ENCODE peak calls at places on chromosome 13, in six cellular contexts. K is K562, Q is A549, D is endothelial cell of umbilical vein, O is GM12878, L is HepG2. M is an unnamed sample.

GRCh38 chr13:73870970-73871935 is 263.0 kb downstream of the KLF12 start:
- DNase-seq in K (no peak), Q (no peak), D (peak), O (no peak), L (no peak), M (peak)

GRCh38 chr13:39159393-39159792 is 121.1 kb downstream of the NHLRC3 start:
- DNase-seq in K (no peak), Q (no peak), D (peak), O (no peak), L (no peak), M (no peak)

GRCh38 chr13:43397110-43397509 is 373.7 kb downstream of the DNAJC15 start:
- DNase-seq in K (no peak), Q (no peak), D (no peak), O (no peak), L (no peak), M (no peak)

GRCh38 chr13:31225180-31225579 is 25.4 kb downstream of the B3GLCT start:
- DNase-seq in K (no peak), Q (no peak), D (no peak), O (no peak), L (no peak), M (no peak)

GRCh38 chr13:30376426-30377311 is 45.6 kb upstream of the UBE2L5 start:
- DNase-seq in K (no peak), Q (no peak), D (no peak), O (peak), L (no peak), M (peak)

GRCh38 chr13:91166714-91167511 is 180.6 kb upstream of the MIR17HG start:
- DNase-seq in K (no peak), Q (no peak), D (no peak), O (no peak), L (no peak), M (no peak)

GRCh38 chr13:28650284-28650683 is 8.6 kb upstream of the POMP start:
- DNase-seq in K (no peak), Q (no peak), D (no peak), O (no peak), L (no peak), M (no peak)

GRCh38 chr13:52882803-52883202 is 34.4 kb upstream of the PCDH8 start:
- DNase-seq in K (no peak), Q (no peak), D (no peak), O (no peak), L (no peak), M (no peak)

GRCh38 chr13:50069255-50069654 is 54.0 kb downstream of the KCNRG start:
- DNase-seq in K (no peak), Q (no peak), D (no peak), O (no peak), L (no peak), M (no peak)

GRCh38 chr13:100409132-100409531 is 179.5 kb downstream of the GGACT start:
- DNase-seq in K (no peak), Q (peak), D (no peak), O (no peak), L (no peak), M (no peak)

GRCh38 chr13:49597043-49597669 is 11.8 kb upstream of the RCBTB1 start:
- DNase-seq in K (no peak), Q (no peak), D (no peak), O (no peak), L (no peak), M (no peak)

GRCh38 chr13:66927562-66927961 is 302.6 kb downstream of the PCDH9 start:
- DNase-seq in K (no peak), Q (no peak), D (no peak), O (no peak), L (no peak), M (no peak)

GRCh38 chr13:106888148-106888547 is 320.2 kb upstream of the ARGLU1 start:
- DNase-seq in K (no peak), Q (no peak), D (no peak), O (no peak), L (no peak), M (no peak)

GRCh38 chr13:106061781-106062180 is 473.7 kb downstream of the EFNB2 start:
- DNase-seq in K (no peak), Q (no peak), D (no peak), O (no peak), L (no peak), M (no peak)

GRCh38 chr13:48121733-48122132 is 26.8 kb upstream of the MED4 start:
- DNase-seq in K (no peak), Q (no peak), D (no peak), O (no peak), L (no peak), M (no peak)

GRCh38 chr13:112859128-112859816 is 109.7 kb upstream of the MCF2L start:
- DNase-seq in K (no peak), Q (no peak), D (no peak), O (no peak), L (no peak), M (no peak)

GRCh38 chr13:24220086-24220703 is 59.7 kb downstream of the SPATA13 start:
- DNase-seq in K (peak), Q (peak), D (peak), O (no peak), L (peak), M (peak)

GRCh38 chr13:40348096-40348679 is 318.3 kb downstream of the FOXO1 start:
- DNase-seq in K (no peak), Q (no peak), D (no peak), O (no peak), L (peak), M (no peak)

GRCh38 chr13:33351324-33351723 is 65.8 kb upstream of the STARD13 start:
- DNase-seq in K (no peak), Q (peak), D (peak), O (no peak), L (no peak), M (no peak)

GRCh38 chr13:110257408-110257807 is 49.5 kb downstream of the COL4A1 start:
- DNase-seq in K (no peak), Q (no peak), D (no peak), O (no peak), L (no peak), M (no peak)

GRCh38 chr13:110251227-110251791 is 55.6 kb downstream of the COL4A1 start:
- DNase-seq in K (no peak), Q (no peak), D (no peak), O (no peak), L (no peak), M (no peak)

GRCh38 chr13:110256126-110256905 is 50.6 kb downstream of the COL4A1 start:
- DNase-seq in K (no peak), Q (no peak), D (no peak), O (no peak), L (no peak), M (no peak)

GRCh38 chr13:110254151-110254679 is 52.7 kb downstream of the COL4A1 start:
- DNase-seq in K (no peak), Q (no peak), D (no peak), O (no peak), L (no peak), M (no peak)

DNA sequence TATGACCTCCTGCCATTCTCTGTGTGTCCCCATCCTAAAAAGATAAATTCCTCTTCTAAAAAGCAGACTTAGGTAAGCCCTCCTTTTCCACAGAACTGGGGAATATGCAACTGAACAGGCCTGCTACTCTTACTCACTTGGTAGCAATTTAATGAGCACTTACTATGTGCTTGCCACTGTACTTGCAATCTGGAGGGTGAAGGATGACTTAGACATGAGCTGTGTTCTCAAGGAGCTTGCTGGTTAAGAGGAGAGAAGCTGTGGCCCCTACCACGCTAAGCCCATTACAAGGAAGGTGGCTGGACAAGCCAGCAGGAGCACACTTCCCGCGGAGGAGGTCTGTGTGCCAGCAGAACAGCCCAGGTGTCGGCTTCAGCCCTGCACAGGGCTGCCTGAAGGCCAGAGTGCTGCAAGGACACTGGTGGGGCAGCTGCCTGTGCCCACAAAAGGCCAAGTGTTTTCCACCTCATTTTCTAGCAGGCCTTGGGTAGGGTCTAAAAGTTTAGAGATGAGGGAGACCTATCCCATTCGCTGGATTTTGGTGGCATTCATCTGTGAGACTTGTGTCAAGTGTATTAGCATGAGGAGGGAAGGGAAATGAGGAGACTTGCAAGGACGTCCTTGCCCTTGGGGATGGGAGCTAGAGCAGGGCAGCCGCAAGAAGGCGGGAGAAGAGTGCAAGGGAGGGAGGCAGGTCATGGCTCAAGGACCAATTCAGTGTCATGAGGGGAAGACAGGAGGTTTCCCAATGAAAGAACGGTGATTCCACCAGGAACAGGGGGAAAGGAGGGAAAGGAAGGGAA is 52.0 kb downstream of the COL4A1 start:
- DNase-seq in K (no peak), Q (no peak), D (no peak), O (no peak), L (no peak), M (no peak)
- TF ChIP-seq CTCF in K (no peak), Q (no peak), D (no peak), O (no peak), L (no peak), M (no peak)

DNA sequence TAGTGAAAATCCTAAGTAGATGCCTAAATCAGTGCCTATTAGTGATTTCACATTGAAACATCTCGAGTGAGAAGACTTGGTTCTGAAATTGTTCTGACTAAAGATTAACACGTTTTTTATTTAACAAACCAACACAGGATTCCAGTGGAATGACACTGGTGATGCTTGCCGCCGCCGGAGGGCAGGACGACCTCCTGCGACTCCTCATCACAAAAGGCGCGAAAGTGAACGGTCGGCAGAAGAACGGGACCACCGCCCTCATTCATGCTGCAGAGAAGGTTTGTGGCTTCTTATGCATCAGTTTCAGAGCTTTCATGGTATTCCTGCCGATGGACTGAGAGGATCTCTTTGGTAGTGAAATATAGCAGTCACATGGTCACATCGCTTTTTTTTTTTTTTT is 28.1 kb downstream of the MPHOSPH8 start:
- DNase-seq in K (no peak), Q (no peak), D (no peak), O (no peak), L (no peak), M (no peak)
- TF ChIP-seq MYC in K (no peak), Q (no peak), D (no peak), O (no peak), L (no peak), M (no peak)

GRCh38 chr13:110872034-110872767 is 42.7 kb downstream of the ANKRD10 start:
- DNase-seq in K (peak), Q (no peak), D (no peak), O (no peak), L (no peak), M (no peak)

GRCh38 chr13:110868631-110869165 is 46.2 kb downstream of the ANKRD10 start:
- DNase-seq in K (no peak), Q (no peak), D (no peak), O (no peak), L (no peak), M (no peak)

GRCh38 chr13:110869231-110869804 is 45.6 kb downstream of the ANKRD10 start:
- DNase-seq in K (peak), Q (no peak), D (no peak), O (no peak), L (no peak), M (no peak)

GRCh38 chr13:110867380-110867779 is 47.5 kb downstream of the ANKRD10 start:
- DNase-seq in K (no peak), Q (no peak), D (no peak), O (no peak), L (no peak), M (no peak)

DNA sequence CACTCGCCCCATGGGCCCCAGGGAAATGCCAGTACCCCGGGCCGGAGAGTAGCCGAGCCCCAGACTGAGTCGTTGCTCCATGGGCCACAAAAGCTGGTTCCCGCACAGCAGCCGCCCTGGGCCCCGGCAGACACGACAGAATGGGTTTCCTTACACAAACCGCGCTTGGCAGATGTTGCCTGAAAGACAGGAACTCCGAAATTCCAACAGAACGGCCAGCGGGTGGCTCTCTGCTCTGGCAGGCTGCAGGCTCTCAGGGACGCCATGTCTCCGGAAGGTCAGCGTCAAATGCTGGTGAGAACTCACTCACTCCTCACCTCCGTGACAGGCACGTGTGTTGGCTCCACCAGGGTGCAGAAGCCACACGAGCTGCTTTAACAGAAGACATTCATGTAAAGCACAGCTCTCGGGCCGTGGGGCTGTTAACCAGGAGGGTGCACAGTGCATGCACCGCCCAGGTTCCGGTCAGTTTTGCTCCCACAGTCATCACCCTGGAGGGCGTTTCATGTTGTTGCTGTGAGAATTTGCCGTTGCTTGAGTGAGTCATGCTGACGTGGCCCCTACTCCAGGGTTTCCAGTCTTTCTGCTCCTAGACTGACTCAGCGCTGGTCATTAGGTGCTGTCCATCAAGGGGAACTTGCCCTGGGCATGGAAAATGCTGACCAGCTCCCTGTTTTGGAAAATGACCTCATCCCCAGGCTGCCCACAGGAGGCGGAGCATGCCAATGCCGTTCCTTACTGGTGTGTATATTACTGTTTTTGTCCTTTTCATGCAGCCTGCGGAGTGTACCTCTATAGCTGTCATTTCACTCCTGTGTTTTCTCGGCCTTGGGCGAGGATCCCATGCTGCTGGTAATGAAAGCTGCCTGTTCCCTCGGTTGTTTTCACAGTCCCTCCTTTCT is 44.8 kb downstream of the ANKRD10 start:
- DNase-seq in K (peak), Q (peak), D (peak), O (no peak), L (peak), M (peak)
- TF ChIP-seq CTCF in K (no peak), Q (no peak), D (peak), O (no peak), L (peak), M (no peak)

DNA sequence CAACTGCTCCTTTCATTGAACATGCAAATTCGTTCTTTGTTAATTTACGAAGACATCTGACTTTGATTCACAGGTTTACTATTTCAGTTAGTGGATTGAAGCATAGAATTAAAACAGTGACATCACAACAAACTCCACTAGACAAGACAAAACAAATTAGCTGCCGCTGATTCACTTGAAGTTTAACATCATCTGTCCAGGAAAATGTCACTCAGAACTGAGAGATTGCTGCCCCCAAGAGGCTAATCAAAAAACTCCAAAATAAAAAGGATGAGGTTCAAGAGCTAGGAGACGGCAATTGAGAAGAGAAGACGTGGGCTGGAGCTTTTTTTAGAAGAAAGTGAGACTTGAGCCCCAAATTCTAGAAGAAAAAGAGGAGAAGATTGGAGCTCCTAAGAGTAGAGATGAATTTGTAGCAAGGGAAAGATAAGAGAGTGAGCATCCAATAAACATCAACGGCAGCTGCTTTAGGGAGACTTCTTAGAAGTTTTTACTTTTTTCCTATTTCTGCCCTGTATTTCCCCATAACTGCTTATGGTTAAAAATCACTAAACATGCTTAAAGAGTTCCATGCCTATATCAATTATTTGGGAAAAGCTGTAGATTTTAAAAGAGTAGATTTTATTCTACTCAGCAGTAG is 40.8 kb upstream of the TPP2 start:
- DNase-seq in K (peak), Q (peak), D (peak), O (no peak), L (peak), M (peak)
- TF ChIP-seq MYC in K (no peak), Q (no peak), D (no peak), O (no peak), L (no peak), M (no peak)

GRCh38 chr13:75537401-75538365 is at the start of gene COMMD6:
- DNase-seq in K (peak), Q (peak), D (peak), O (peak), L (peak), M (peak)
- TF ChIP-seq CTCF in K (no peak), Q (no peak), D (no peak), O (no peak), L (no peak), M (peak)

DNA sequence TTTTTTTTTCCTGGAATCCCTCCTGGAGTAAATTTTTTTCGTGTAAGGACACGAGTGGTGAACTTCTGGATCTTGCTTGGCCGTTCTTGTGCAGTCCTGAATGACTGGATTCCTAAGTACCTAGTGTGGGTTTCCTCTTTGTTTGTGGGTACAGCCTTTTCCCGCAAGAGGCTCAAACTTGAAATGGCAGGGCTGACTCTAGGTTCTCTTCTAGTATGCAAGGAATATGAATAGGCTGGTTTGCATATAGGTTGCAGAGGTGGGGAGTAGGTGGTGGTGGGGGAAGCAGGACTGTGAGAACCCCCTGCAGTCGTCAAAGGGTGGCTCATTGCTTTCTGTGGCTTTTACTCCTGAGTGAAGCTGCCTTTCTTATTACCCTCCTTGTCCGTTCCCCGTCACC is 13.6 kb downstream of the UBAC2 start:
- DNase-seq in K (no peak), Q (no peak), D (no peak), O (peak), L (no peak), M (no peak)
- TF ChIP-seq MYC in K (no peak), Q (no peak), D (no peak), O (no peak), L (no peak), M (no peak)

DNA sequence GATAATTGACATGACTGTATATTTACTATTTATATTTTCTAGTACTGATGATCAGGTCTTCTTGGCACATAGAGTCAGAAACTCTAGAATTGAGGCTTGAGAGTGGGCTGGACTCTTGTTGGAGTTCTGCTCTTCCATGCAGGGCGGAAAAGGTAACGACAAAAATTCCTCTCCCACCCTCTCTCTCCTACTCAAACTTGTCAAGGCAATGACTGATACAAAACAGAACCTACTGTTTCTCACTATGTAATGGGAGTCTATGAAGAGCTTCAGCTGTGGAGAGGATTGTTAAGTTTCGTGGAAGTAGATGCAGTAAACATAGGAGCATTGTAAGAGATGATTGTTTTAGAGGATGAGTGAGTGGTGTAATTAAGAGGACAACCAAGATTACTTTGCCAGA is 8.8 kb downstream of the EDNRB start:
- DNase-seq in K (no peak), Q (no peak), D (no peak), O (no peak), L (no peak), M (no peak)
- TF ChIP-seq CTCF in K (no peak), Q (no peak), D (no peak), O (no peak), L (no peak), M (no peak)

M was measured in NB4.